ENCODE peak calls at places on chromosomes 16 and 17, in ten cellular contexts. N is heart right ventricle, U is progenitor cell of endocrine pancreas, F is IMR-90, K is tibial artery, D is foreskin fibroblast, M is body of pancreas, O is lung, V is astrocyte of the spinal cord, Q is GM06990. E is an unnamed sample.

GRCh38 chr16:87864331-87864989 is 4.8 kb downstream of the SLC7A5 start:
- DNase-seq in N (no peak), U (no peak), F (peak; percentile 55), K (no peak), D (no peak), M (no peak), O (no peak), V (no peak), Q (no peak), E (no peak)

GRCh38 chr17:64005734-64006167 is 7.6 kb downstream of the PRR29 start:
- DNase-seq in N (no peak), U (no peak), F (no peak), K (no peak), D (peak; percentile 53), M (peak; percentile 48), O (no peak), V (no peak), Q (no peak), E (no peak)

GRCh38 chr16:74716355-74716754 is 15.7 kb upstream of the MLKL start:
- DNase-seq in N (no peak), U (no peak), F (no peak), K (no peak), D (no peak), M (no peak), O (no peak), V (no peak), Q (no peak), E (no peak)

GRCh38 chr17:78889525-78889924 is 13.5 kb downstream of the CEP295NL start:
- DNase-seq in N (no peak), U (no peak), F (no peak), K (no peak), D (no peak), M (no peak), O (no peak), V (no peak), Q (peak; percentile 43), E (no peak)

GRCh38 chr17:50221500-50222480 is 20.4 kb upstream of the COL1A1 start:
- DNase-seq in N (no peak), U (no peak), F (peak; percentile 68), K (peak; percentile 94), D (peak; percentile 79), M (no peak), O (peak; percentile 87), V (peak; percentile 58), Q (no peak), E (peak; percentile 87)

GRCh38 chr16:83793179-83793578 is 14.6 kb upstream of the HSBP1 start:
- DNase-seq in N (no peak), U (no peak), F (no peak), K (no peak), D (no peak), M (no peak), O (no peak), V (no peak), Q (no peak), E (no peak)

GRCh38 chr16:51474414-51475091 is 323.5 kb upstream of the SALL1 start:
- DNase-seq in N (no peak), U (no peak), F (no peak), K (no peak), D (no peak), M (no peak), O (no peak), V (no peak), Q (no peak), E (no peak)

GRCh38 chr16:27434141-27435051 is 32.4 kb downstream of the IL21R start:
- DNase-seq in N (peak; percentile 2), U (no peak), F (no peak), K (peak; percentile 55), D (no peak), M (no peak), O (peak; percentile 6), V (no peak), Q (no peak), E (peak; percentile 76)

GRCh38 chr17:78184868-78185267 is 2.0 kb downstream of the TK1 start:
- DNase-seq in N (no peak), U (no peak), F (no peak), K (no peak), D (no peak), M (peak; percentile 52), O (no peak), V (no peak), Q (no peak), E (no peak)

GRCh38 chr17:29344201-29344856 is 45.8 kb upstream of the TAOK1 start:
- DNase-seq in N (no peak), U (no peak), F (no peak), K (no peak), D (peak; percentile 38), M (no peak), O (no peak), V (no peak), Q (no peak), E (peak; percentile 34)

GRCh38 chr16:641326-642188 is at the start of gene MCRIP2:
- DNase-seq in N (peak; percentile 85), U (peak; percentile 73), F (peak; percentile 61), K (peak; percentile 91), D (peak; percentile 94), M (peak; percentile 92), O (peak; percentile 85), V (peak; percentile 55), Q (peak; percentile 89), E (no peak)

DNA sequence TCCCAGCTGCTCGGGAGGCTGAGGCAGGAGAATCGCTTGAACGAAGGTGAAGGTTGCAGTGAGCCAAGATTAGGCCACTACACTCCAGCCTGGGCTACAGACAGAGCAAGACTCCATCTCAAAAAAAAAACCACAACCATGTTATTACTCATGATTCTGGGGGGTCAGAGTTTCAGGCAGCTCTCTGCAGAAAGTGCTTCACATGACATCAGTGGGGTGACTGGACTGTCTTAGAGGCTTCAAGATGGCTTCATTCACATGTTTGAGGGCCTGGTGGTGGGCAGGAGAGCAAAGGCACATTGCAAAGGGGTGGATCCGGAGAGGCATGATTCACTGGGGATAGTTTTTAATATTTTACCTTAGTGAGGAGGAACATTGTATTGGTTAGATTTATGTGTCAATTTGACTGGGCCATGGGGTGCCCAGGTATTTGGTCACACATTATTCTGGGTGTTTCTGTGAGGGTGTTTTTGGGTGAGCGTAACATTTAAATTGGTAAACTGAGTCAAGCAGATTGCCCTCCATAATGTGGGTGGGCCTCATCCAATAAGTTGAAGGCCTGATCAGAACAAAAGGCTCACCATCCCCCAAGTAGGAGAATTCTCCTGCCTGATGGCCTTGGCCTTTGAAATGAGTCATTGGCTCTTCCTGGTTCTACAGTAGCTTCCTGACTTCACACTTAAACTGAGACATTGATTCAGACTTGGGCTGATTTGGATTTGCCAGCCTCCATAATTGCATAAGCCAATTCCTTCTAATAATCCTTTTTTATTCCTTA is 109.8 kb downstream of the GOSR1 start:
- DNase-seq in N (no peak), U (no peak), F (peak; percentile 86), K (no peak), D (peak; percentile 61), M (no peak), O (no peak), V (peak; percentile 46), Q (no peak), E (no peak)
- TF ChIP-seq CTCF in N (no peak), U (no peak), F (no peak), K (no peak), D (no peak), M (no peak), O (no peak), V (no peak), Q (no peak), E (no peak)

GRCh38 chr17:80643700-80644099 is 99.1 kb downstream of the RPTOR start:
- DNase-seq in N (no peak), U (no peak), F (no peak), K (no peak), D (no peak), M (no peak), O (no peak), V (no peak), Q (no peak), E (no peak)

GRCh38 chr17:80644588-80644987 is 100.0 kb downstream of the RPTOR start:
- DNase-seq in N (no peak), U (no peak), F (peak; percentile 50), K (no peak), D (peak; percentile 12), M (no peak), O (no peak), V (no peak), Q (no peak), E (no peak)

GRCh38 chr17:80645706-80646325 is 101.2 kb downstream of the RPTOR start:
- DNase-seq in N (no peak), U (no peak), F (no peak), K (no peak), D (no peak), M (no peak), O (no peak), V (no peak), Q (no peak), E (no peak)

GRCh38 chr17:80647746-80648145 is 103.1 kb downstream of the RPTOR start:
- DNase-seq in N (no peak), U (no peak), F (peak; percentile 97), K (no peak), D (peak; percentile 88), M (no peak), O (no peak), V (peak; percentile 94), Q (no peak), E (no peak)

DNA sequence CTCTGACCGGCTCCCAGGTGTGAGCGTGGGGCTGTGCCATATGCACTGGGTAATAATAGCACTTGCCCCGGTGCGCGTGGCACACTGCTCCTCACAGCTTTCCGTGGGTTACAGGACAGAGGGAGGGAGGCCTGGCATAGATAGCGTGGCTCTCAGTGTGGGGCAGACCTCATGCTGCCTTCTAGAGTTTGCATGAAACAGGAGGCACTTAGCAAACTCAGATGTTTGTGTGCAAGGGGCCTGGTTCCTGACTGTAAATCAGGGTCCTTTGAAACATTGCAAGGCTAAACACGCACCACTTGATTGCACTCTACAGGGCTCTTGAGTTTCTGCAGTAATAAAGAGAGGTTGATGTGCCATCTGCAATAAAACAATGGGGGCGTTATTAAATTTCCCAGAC is 101.7 kb downstream of the RPTOR start:
- DNase-seq in N (no peak), U (no peak), F (no peak), K (no peak), D (no peak), M (no peak), O (no peak), V (no peak), Q (no peak), E (no peak)
- TF ChIP-seq CTCF in N (no peak), U (no peak), F (no peak), K (no peak), D (no peak), M (no peak), O (no peak), V (no peak), Q (no peak), E (no peak)

GRCh38 chr17:2777242-2777867 is 18.9 kb upstream of the RAP1GAP2 start:
- DNase-seq in N (no peak), U (no peak), F (no peak), K (no peak), D (no peak), M (no peak), O (no peak), V (no peak), Q (no peak), E (no peak)
- TF ChIP-seq CTCF in N (no peak), U (no peak), F (no peak), K (no peak), D (no peak), M (no peak), O (no peak), V (no peak), Q (no peak), E (no peak)

DNA sequence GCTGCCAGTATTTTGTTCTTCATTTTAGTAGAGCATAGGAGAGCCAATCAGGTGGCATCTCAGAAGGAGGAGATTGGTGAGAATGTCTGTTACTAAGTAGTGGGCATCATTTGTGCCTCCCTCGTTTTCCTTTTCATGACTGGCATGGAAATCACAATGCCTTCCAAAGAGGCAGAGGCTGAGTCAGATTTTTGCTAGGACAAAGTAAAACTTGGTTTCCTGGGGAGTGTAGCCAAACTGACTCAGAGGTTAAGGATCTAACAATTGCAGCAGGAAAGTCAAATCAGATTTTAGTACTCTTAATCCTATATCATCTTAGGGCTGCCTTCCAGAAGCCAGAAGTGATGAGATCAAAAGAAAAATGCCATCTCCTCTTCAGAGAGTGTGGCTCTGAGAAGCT is 138.7 kb downstream of the ANKFN1 start:
- DNase-seq in N (no peak), U (no peak), F (peak; percentile 77), K (no peak), D (peak; percentile 87), M (no peak), O (no peak), V (peak; percentile 83), Q (no peak), E (no peak)
- TF ChIP-seq CTCF in N (no peak), U (no peak), F (no peak), K (no peak), D (no peak), M (no peak), O (no peak), V (no peak), Q (no peak), E (no peak)

E was measured in osteocyte.